ENCODE peak calls at places on chromosomes 1 and 21, in eight cellular contexts. P is GF-D8; A is stimulated activated CD8-positive, alpha-beta memory T cell treated with anti-CD3 and anti-CD28 coated beads, Interleukin-7, amount 100 ng/mL, for 48 hours; H is H54; Q is psoas muscle; R is stimulated activated naive CD4-positive, alpha-beta T cell; X is heart left ventricle; N is NCI-H1105. Y is an unnamed sample.

GRCh38 chr1:74971982-74972381 is 162.2 kb upstream of the LHX8 start:
- DNase-seq in R (no peak), A (no peak), P (no peak), H (no peak), N (no peak), Q (no peak), X (no peak), Y (no peak)

GRCh38 chr1:30028939-30029338 is 694.4 kb downstream of the MATN1 start:
- DNase-seq in A (no peak), R (no peak), Q (no peak), N (no peak), H (no peak), P (no peak), X (no peak), Y (no peak)

GRCh38 chr1:12230549-12231275 is 882 bp downstream of the VPS13D start:
- DNase-seq in P (no peak), Q (peak), H (peak), N (no peak), R (peak), A (no peak), X (peak), Y (peak)

GRCh38 chr1:231856426-231856825 is 229.8 kb downstream of the DISC1 start:
- DNase-seq in P (no peak), A (no peak), N (no peak), X (no peak), R (no peak), H (no peak), Q (no peak), Y (no peak)

GRCh38 chr1:186873687-186874086 is 44.9 kb downstream of the PLA2G4A start:
- DNase-seq in H (no peak), N (no peak), P (no peak), A (no peak), Q (no peak), R (no peak), X (no peak), Y (no peak)

GRCh38 chr1:203038217-203038741 is 12.0 kb downstream of the PPFIA4 start:
- DNase-seq in R (no peak), X (peak), H (peak), P (no peak), Q (peak), N (no peak), A (no peak), Y (no peak)

GRCh38 chr1:226371866-226372490 is 35.9 kb downstream of the PARP1 start:
- DNase-seq in N (no peak), H (no peak), R (no peak), Q (no peak), A (no peak), P (no peak), X (no peak), Y (no peak)

GRCh38 chr21:44831227-44831626 is 13.4 kb upstream of the SUMO3 start:
- DNase-seq in H (no peak), R (no peak), N (no peak), P (no peak), A (no peak), X (no peak), Q (no peak), Y (no peak)

GRCh38 chr1:5451671-5452070 is 540.6 kb downstream of the NPHP4 start:
- DNase-seq in A (no peak), N (no peak), R (no peak), H (no peak), X (no peak), P (no peak), Q (no peak), Y (peak)

GRCh38 chr1:10630661-10631120 is 155.9 kb downstream of the PEX14 start:
- DNase-seq in P (no peak), H (no peak), Q (peak), A (no peak), X (peak), N (no peak), R (no peak), Y (peak)

GRCh38 chr21:32921632-32922230 is 104.0 kb upstream of the OLIG2 start:
- DNase-seq in Q (peak), R (peak), X (no peak), P (no peak), A (no peak), H (peak), N (no peak), Y (peak)

GRCh38 chr1:212488436-212489283 is 55.9 kb downstream of the NENF start:
- DNase-seq in N (no peak), Q (peak), A (peak), X (no peak), R (no peak), P (no peak), H (no peak), Y (no peak)

GRCh38 chr1:43975249-43975961 is 645 bp downstream of the ATP6V0B start:
- DNase-seq in X (peak), Q (peak), H (no peak), R (peak), N (no peak), P (peak), A (no peak), Y (peak)

Y was measured in upper lobe of right lung.